ENCODE peak calls at places on chromosomes 13 and 19, in four cellular contexts. One of them, this sample, is unnamed.

GRCh38 chr19:28602675-28603298 is 610.2 kb downstream of the UQCRFS1 start:
- DNase-seq in fibroblast of lung: no peak
- DNase-seq in right cardiac atrium: no peak
- DNase-seq in caudate nucleus: no peak
- DNase-seq in this sample: no peak

GRCh38 chr13:33150146-33150545 is 133.9 kb downstream of the KL start:
- DNase-seq in fibroblast of lung: peak
- DNase-seq in right cardiac atrium: no peak
- DNase-seq in caudate nucleus: no peak
- DNase-seq in this sample: no peak

GRCh38 chr13:112711528-112712265 is 21.9 kb downstream of the ATP11A start:
- DNase-seq in fibroblast of lung: peak
- DNase-seq in right cardiac atrium: peak
- DNase-seq in caudate nucleus: peak
- DNase-seq in this sample: peak

GRCh38 chr19:48393559-48394330 is at the start of gene GRIN2D:
- DNase-seq in fibroblast of lung: peak
- DNase-seq in right cardiac atrium: peak
- DNase-seq in caudate nucleus: no peak
- DNase-seq in this sample: no peak

GRCh38 chr13:48078251-48078656 is 16.6 kb downstream of the MED4 start:
- DNase-seq in fibroblast of lung: no peak
- DNase-seq in right cardiac atrium: no peak
- DNase-seq in caudate nucleus: no peak
- DNase-seq in this sample: no peak

GRCh38 chr19:43814663-43815352 is 12.3 kb upstream of the ZNF283 start:
- DNase-seq in fibroblast of lung: no peak
- DNase-seq in right cardiac atrium: no peak
- DNase-seq in caudate nucleus: no peak
- DNase-seq in this sample: no peak

GRCh38 chr19:44345969-44346368 is 10.5 kb downstream of the ZNF112 start:
- DNase-seq in fibroblast of lung: no peak
- DNase-seq in right cardiac atrium: no peak
- DNase-seq in caudate nucleus: no peak
- DNase-seq in this sample: peak

GRCh38 chr19:1259206-1259872 is 9.8 kb upstream of the CIRBP start:
- DNase-seq in fibroblast of lung: peak
- DNase-seq in right cardiac atrium: peak
- DNase-seq in caudate nucleus: no peak
- DNase-seq in this sample: peak

GRCh38 chr13:114064516-114065140 is 67.8 kb downstream of the RASA3 start:
- DNase-seq in fibroblast of lung: peak
- DNase-seq in right cardiac atrium: peak
- DNase-seq in caudate nucleus: peak
- DNase-seq in this sample: peak

GRCh38 chr13:33244210-33244906 is 41.2 kb downstream of the STARD13 start:
- DNase-seq in fibroblast of lung: no peak
- DNase-seq in right cardiac atrium: no peak
- DNase-seq in caudate nucleus: no peak
- DNase-seq in this sample: no peak

GRCh38 chr13:97884707-97885468 is 68.6 kb upstream of the IPO5 start:
- DNase-seq in fibroblast of lung: no peak
- DNase-seq in right cardiac atrium: no peak
- DNase-seq in caudate nucleus: no peak
- DNase-seq in this sample: no peak

GRCh38 chr19:33868076-33868735 is 71.5 kb downstream of the KCTD15 start:
- DNase-seq in fibroblast of lung: peak
- DNase-seq in right cardiac atrium: no peak
- DNase-seq in caudate nucleus: no peak
- DNase-seq in this sample: no peak

DNA sequence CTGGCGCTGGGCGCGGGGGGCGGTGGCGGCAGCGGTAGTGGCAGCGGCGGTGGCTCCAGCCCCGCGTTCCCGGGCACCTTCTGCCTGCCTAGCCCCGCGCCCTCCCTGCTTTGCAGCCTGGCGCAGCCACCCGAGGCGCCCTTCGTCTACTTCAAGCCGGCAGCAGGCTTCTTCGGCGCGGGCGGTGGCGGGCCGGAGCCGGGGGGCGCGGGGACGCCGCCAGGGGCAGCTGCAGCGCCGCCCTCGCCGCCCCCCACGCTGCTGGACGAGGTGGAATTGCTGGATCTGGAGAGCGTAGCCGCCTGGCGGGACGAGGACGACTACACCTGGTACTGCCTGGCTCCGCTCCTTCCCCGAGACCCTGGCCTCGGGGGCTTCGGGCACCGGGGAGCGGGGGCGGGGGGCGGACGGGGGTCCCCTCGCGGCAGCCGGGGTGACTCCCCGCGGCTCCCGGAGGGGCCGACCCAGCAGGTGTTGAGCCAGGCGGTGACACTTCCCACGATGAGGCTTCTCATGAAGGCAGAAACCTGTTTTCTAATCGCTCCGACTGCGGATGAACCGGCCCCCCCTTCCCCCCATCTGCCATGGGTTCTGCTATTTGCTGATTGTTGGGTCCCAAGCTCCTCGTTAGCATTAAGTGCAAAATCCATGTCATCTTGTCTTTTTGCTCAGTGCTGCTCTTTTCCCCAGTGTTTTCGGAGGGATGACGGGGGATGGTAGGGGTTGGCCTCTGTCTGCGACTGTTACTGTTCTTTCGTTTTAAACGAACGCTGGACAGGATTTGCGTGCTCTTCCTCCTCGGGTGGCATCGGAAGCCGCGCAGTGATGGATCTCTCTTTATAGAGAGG is 948 bp downstream of the SLAIN1 start:
- DNase-seq in fibroblast of lung: peak
- DNase-seq in right cardiac atrium: peak
- DNase-seq in caudate nucleus: no peak
- DNase-seq in this sample: peak
- H3K27ac ChIP-seq in fibroblast of lung: no peak
- H3K27ac ChIP-seq in right cardiac atrium: no peak
- H3K27ac ChIP-seq in caudate nucleus: peak
- H3K27ac ChIP-seq in this sample: peak

DNA sequence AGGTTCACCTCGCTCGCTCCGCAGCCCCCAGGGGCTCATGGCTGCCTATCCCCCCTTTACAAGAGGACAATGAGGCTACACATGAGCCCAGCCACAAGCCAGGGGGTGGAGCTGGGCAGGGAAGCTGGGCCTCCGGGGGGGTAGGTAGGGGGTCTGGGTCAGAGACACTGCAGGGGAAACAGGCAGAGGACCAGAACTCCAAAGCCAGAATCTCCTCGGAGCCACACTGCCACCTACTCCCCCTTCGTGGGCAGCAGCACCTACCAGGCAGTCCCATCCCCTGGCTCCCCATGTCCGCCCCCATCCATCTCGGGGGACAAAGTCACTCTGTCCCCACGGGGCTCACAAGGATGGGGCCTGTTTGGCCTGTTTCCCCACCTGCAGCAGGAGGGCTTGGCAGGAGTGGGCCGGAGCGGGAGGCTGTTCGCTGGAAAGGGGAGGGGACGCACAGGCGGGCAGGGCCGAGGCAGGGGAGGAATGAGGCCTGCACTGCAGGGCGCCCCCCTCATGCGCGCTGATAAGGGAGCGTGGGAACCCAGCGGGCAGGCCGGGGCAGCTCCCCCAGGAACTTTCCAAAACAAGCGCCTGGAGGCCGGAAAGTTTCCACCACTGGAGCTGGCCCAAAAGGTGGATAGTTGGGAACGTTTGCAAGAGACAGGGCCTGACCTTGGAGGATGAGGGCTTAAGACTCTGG is 545 bp upstream of the ISYNA1 start:
- DNase-seq in fibroblast of lung: no peak
- DNase-seq in right cardiac atrium: peak
- DNase-seq in caudate nucleus: no peak
- DNase-seq in this sample: no peak
- H3K27ac ChIP-seq in fibroblast of lung: no peak
- H3K27ac ChIP-seq in right cardiac atrium: peak
- H3K27ac ChIP-seq in caudate nucleus: peak
- H3K27ac ChIP-seq in this sample: peak

DNA sequence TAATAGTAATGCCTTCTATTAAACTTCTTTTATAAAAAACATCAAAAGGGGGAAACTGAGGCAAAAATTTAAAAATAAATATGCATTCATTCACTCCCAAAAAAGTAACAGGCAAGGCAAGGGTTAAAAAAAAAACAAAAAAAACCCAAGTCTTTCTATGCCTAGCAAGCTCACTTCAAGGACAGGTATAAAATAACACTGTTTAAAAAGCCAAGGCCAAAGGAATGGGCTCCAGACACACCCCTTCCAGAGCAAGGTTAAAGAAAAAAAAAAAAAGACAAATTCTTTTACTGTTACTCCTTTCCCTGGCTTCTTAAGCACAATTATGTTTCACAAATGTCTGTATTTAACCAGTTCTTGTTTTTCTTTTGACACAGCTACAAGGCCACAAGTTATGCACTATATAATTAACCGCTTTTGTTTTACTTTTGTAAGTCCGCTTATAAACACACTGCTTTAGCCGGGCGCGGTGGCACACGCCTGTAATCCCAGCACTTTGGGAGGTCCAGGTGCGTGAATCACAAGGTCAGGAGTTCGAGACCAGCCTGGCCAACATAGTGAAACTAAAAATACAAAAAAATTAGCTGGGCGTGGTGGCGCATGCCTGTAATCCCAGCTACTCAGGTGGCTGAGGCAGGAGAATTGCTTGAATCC is 3.6 kb downstream of the SIGLEC11 start:
- DNase-seq in fibroblast of lung: no peak
- DNase-seq in right cardiac atrium: no peak
- DNase-seq in caudate nucleus: no peak
- DNase-seq in this sample: no peak
- H3K27ac ChIP-seq in fibroblast of lung: no peak
- H3K27ac ChIP-seq in right cardiac atrium: no peak
- H3K27ac ChIP-seq in caudate nucleus: no peak
- H3K27ac ChIP-seq in this sample: no peak

GRCh38 chr19:4360081-4360569 is 16.8 kb downstream of the MPND start:
- DNase-seq in fibroblast of lung: no peak
- DNase-seq in right cardiac atrium: no peak
- DNase-seq in caudate nucleus: no peak
- DNase-seq in this sample: no peak
- H3K27ac ChIP-seq in fibroblast of lung: no peak
- H3K27ac ChIP-seq in right cardiac atrium: no peak
- H3K27ac ChIP-seq in caudate nucleus: no peak
- H3K27ac ChIP-seq in this sample: no peak

DNA sequence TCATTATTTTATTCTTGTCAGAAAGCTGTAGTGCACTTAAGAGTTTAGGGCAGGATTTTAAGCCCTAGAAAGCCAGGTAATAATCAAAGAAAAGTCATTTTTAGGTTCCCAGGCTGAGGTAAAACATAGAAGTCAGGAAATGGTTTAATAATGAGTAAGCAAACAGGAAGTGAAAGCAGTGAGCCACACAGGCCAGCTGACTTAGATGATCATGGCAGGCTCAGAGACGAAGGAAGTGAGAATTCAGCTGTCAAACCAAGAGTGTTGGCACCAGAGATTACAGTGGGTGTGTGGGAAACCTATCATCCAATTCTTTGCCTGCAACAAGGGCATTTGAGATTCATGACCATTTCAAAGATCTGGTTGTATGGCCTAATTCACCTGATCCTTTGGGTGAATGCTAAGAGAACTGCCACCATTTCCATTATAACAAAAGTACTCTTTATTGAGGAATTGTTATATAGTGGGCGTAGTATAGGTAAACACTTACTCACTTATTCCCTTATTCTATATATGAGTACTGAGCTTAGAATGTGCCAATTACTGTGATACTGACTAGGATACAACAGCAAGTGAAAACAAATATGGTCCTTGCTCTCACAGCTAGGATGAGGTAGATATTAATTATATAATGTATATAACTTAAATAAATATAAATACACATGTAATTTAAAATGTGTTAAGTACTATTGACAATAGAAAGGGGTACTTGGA is 103.7 kb upstream of the EDNRB start:
- DNase-seq in fibroblast of lung: peak
- DNase-seq in right cardiac atrium: peak
- DNase-seq in caudate nucleus: no peak
- DNase-seq in this sample: peak
- H3K27ac ChIP-seq in fibroblast of lung: peak
- H3K27ac ChIP-seq in right cardiac atrium: no peak
- H3K27ac ChIP-seq in caudate nucleus: no peak
- H3K27ac ChIP-seq in this sample: no peak